ENCODE peak calls at places on chromosomes 6 and 20, in ten cellular contexts. C is psoas muscle, M is cardiac muscle cell, F is heart left ventricle, Y is stomach, T is left lung, Z is spleen, R is fibroblast of lung, H is mammary epithelial cell, S is right lobe of liver. U is an unnamed sample.

GRCh38 chr6:82362868-82363267 is 749 bp upstream of the TPBG start:
- DNase-seq in F (no peak), C (no peak), H (no peak), Z (no peak), M (no peak), R (peak), T (no peak), Y (no peak), S (no peak), U (no peak)

GRCh38 chr20:1826046-1826445 is 69.2 kb upstream of the SIRPA start:
- DNase-seq in C (no peak), Z (no peak), R (no peak), Y (no peak), S (no peak), F (no peak), T (no peak), M (no peak), H (peak), U (no peak)

GRCh38 chr20:32189691-32190607 is 17.6 kb downstream of the PLAGL2 start:
- DNase-seq in C (peak), R (peak), H (no peak), F (peak), Y (peak), Z (peak), S (peak), M (peak), T (peak), U (no peak)

GRCh38 chr6:158039571-158040050 is 57.9 kb downstream of the SYNJ2 start:
- DNase-seq in M (no peak), H (no peak), R (peak), C (peak), Z (peak), F (peak), T (no peak), Y (no peak), S (no peak), U (no peak)

GRCh38 chr20:35320396-35321126 is 28.3 kb upstream of the FAM83C start:
- DNase-seq in C (no peak), Y (no peak), Z (no peak), M (no peak), F (no peak), H (peak), R (peak), T (no peak), S (no peak), U (peak)

GRCh38 chr6:155329460-155330132 is 15.3 kb upstream of the TFB1M start:
- DNase-seq in Z (no peak), F (no peak), H (no peak), S (no peak), T (no peak), Y (no peak), R (no peak), C (no peak), M (no peak), U (no peak)

GRCh38 chr20:50427740-50428462 is 82.3 kb upstream of the PTPN1 start:
- DNase-seq in H (peak), Z (no peak), M (no peak), C (peak), T (no peak), F (no peak), Y (peak), R (peak), S (no peak), U (no peak)

GRCh38 chr20:23434521-23435313 is 4.8 kb upstream of the CSTL1 start:
- DNase-seq in C (no peak), S (no peak), F (no peak), Y (no peak), Z (peak), R (no peak), M (no peak), T (no peak), H (no peak), U (no peak)

GRCh38 chr6:19538086-19538485 is 299.1 kb upstream of the ID4 start:
- DNase-seq in Y (peak), H (peak), R (no peak), T (no peak), C (no peak), Z (no peak), M (no peak), S (no peak), F (no peak), U (no peak)

GRCh38 chr6:49898904-49899566 is 32.7 kb upstream of the CRISP1 start:
- DNase-seq in M (no peak), H (no peak), Z (no peak), C (no peak), S (no peak), T (no peak), F (no peak), R (no peak), Y (no peak), U (no peak)

GRCh38 chr20:51444472-51444871 is 98.0 kb downstream of the NFATC2 start:
- DNase-seq in Y (no peak), Z (peak), S (no peak), C (no peak), M (no peak), F (no peak), T (peak), H (no peak), R (no peak), U (no peak)

GRCh38 chr6:109473120-109473519 is 9.9 kb downstream of the ZBTB24 start:
- DNase-seq in M (no peak), R (no peak), F (no peak), C (no peak), S (no peak), Z (no peak), H (no peak), T (no peak), Y (no peak), U (no peak)

GRCh38 chr6:136429681-136430080 is 120.5 kb downstream of the MAP7 start:
- DNase-seq in S (no peak), H (no peak), F (no peak), Z (no peak), T (no peak), R (no peak), C (no peak), M (no peak), Y (no peak), U (no peak)

GRCh38 chr6:148076046-148076445 is 266.6 kb upstream of the SASH1 start:
- DNase-seq in H (no peak), C (no peak), S (no peak), F (no peak), R (no peak), Y (no peak), T (no peak), Z (no peak), M (no peak), U (no peak)

GRCh38 chr6:148074735-148075134 is 267.9 kb upstream of the SASH1 start:
- DNase-seq in Z (no peak), F (no peak), C (no peak), M (no peak), H (no peak), S (no peak), T (no peak), R (no peak), Y (no peak), U (no peak)

GRCh38 chr6:148074291-148074690 is 268.3 kb upstream of the SASH1 start:
- DNase-seq in C (no peak), S (no peak), Z (no peak), Y (no peak), H (no peak), R (no peak), T (no peak), F (no peak), M (no peak), U (no peak)

GRCh38 chr6:148080311-148080710 is 262.3 kb upstream of the SASH1 start:
- DNase-seq in T (no peak), F (no peak), R (no peak), H (no peak), Z (no peak), Y (no peak), S (no peak), C (no peak), M (no peak), U (no peak)

GRCh38 chr6:148075352-148075751 is 267.3 kb upstream of the SASH1 start:
- DNase-seq in S (no peak), Z (no peak), H (no peak), R (no peak), T (no peak), C (no peak), Y (no peak), M (no peak), F (no peak), U (no peak)
- H3K4me3 ChIP-seq in S (no peak), Z (no peak), H (no peak), R (no peak), T (no peak), C (no peak), Y (no peak), M (no peak), F (no peak), U (no peak)

GRCh38 chr6:145042559-145042958 is 692.8 kb downstream of the EPM2A start:
- DNase-seq in R (no peak), H (no peak), S (no peak), T (no peak), Y (no peak), F (no peak), Z (no peak), M (no peak), C (no peak), U (no peak)
- TF ChIP-seq CTCF in R (no peak), H (peak), S (no peak), T (no peak), Y (no peak), F (no peak), Z (no peak), M (peak), C (no peak), U (peak)

DNA sequence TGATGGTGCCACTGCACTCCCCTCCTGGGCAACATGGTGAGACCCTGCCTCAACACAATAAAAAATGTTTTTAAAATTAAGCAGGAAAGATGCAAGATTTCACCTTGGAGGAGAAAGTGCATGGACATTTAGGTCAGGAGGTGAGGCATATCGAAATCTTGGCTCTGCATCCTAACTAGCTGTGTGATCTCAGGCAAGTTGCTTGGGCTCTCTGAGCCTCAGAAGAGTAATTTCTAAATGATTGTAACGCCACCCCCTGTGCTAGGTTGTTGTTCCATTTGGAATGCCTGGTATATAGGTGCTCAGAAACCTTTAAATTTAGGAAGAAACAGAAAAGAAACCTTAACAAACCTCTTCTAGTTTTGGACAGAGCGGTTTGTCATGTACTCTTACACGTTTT is 35.9 kb upstream of the C20orf144 start:
- DNase-seq in Y (no peak), Z (no peak), T (no peak), H (no peak), R (no peak), S (no peak), C (no peak), M (no peak), F (no peak), U (no peak)
- H3K4me3 ChIP-seq in Y (no peak), Z (no peak), T (no peak), H (no peak), R (no peak), S (no peak), C (no peak), M (no peak), F (no peak), U (no peak)

GRCh38 chr6:11947569-11947968 is 64.5 kb upstream of the HIVEP1 start:
- DNase-seq in Z (no peak), R (no peak), S (no peak), M (no peak), Y (no peak), F (no peak), C (no peak), H (no peak), T (no peak), U (no peak)

GRCh38 chr6:11950109-11950508 is 62.0 kb upstream of the HIVEP1 start:
- DNase-seq in R (no peak), Y (no peak), S (no peak), T (no peak), F (no peak), M (no peak), H (no peak), Z (no peak), C (no peak), U (no peak)

GRCh38 chr6:11944111-11944510 is 68.0 kb upstream of the HIVEP1 start:
- DNase-seq in S (no peak), H (no peak), C (no peak), Y (no peak), Z (no peak), M (no peak), R (no peak), F (no peak), T (no peak), U (no peak)

GRCh38 chr6:11943060-11943459 is 69.1 kb upstream of the HIVEP1 start:
- DNase-seq in S (no peak), H (no peak), M (no peak), R (no peak), Y (no peak), C (no peak), Z (no peak), T (no peak), F (no peak), U (no peak)

DNA sequence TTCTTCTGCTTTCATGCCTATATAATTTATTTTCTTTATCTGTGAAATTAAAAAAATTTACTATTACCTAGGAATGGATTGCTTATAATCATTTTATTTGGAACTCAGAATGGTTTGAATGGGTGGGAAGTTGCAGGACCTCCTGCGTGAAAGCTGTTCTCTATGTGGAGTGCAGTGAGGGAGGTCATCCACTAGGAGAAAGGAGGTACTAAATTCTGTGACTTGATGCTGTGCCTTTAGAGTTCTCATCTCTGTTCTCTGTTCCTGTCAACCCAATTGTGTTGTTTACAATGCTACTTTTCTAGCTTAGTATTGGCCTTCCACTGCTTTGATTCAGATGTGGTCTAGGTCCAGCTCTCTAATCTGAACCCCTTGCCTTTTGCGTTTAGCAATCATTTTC is 65.0 kb upstream of the HIVEP1 start:
- DNase-seq in H (no peak), F (no peak), Y (no peak), S (no peak), Z (no peak), R (no peak), T (no peak), M (no peak), C (no peak), U (no peak)
- TF ChIP-seq CTCF in H (peak), F (no peak), Y (no peak), S (no peak), Z (no peak), R (no peak), T (no peak), M (no peak), C (no peak), U (no peak)

DNA sequence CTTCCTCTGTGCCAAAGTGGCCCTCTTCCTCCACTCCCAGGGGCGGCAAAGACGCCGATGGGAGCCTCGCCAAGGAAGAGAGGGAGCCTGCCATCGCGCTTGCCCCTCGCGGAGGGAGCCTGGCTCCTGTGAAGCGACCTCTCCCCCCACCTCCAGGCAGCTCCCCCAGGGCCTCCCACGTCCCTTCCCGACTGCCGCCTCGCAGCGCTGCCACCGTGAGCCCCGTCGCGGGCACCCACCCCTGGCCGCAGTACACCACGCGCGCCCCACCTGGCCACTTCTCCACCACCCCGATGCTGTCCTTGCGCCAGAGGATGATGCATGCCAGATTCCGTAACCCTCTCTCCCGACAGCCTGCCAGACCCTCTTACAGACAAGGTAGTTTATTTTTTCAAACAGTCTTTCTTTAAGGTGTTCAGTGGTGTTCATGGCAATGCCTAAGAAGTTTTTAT is 64.9 kb downstream of the FNDC1 start:
- DNase-seq in Z (no peak), Y (no peak), M (no peak), F (no peak), H (no peak), C (no peak), R (no peak), T (no peak), S (no peak), U (no peak)
- H3K4me3 ChIP-seq in Z (no peak), Y (peak), M (no peak), F (no peak), H (no peak), C (peak), R (no peak), T (no peak), S (peak), U (no peak)

GRCh38 chr6:31713991-31714684 is 1.0 kb upstream of the LY6G6D start:
- DNase-seq in C (no peak), Z (no peak), R (no peak), T (no peak), H (no peak), F (no peak), S (no peak), M (no peak), Y (no peak), U (no peak)

GRCh38 chr6:31710490-31711219 is 4.0 kb downstream of the LY6G6F start:
- DNase-seq in R (no peak), Z (no peak), Y (no peak), T (no peak), C (no peak), F (no peak), M (no peak), S (no peak), H (no peak), U (no peak)

GRCh38 chr6:31711233-31711632 is 3.9 kb upstream of the LY6G6D start:
- DNase-seq in Z (no peak), T (peak), Y (no peak), S (peak), C (no peak), R (no peak), H (no peak), M (no peak), F (no peak), U (no peak)

GRCh38 chr6:31713465-31713864 is 1.7 kb upstream of the LY6G6D start:
- DNase-seq in M (no peak), R (no peak), F (no peak), Z (no peak), S (no peak), C (no peak), H (no peak), Y (no peak), T (no peak), U (no peak)

GRCh38 chr6:31712296-31712695 is 2.9 kb upstream of the LY6G6D start:
- DNase-seq in M (no peak), R (no peak), H (no peak), Z (no peak), T (no peak), F (no peak), S (no peak), C (no peak), Y (no peak), U (no peak)
- TF ChIP-seq CTCF in M (no peak), R (no peak), H (peak), Z (no peak), T (no peak), F (peak), S (peak), C (no peak), Y (no peak), U (peak)

GRCh38 chr6:29722773-29723665 is at the start of gene HLA-F:
- DNase-seq in Z (peak), H (peak), S (peak), T (peak), R (peak), C (peak), F (peak), Y (peak), M (peak), U (no peak)
- H3K4me3 ChIP-seq in Z (peak), H (peak), S (peak), T (peak), R (peak), C (peak), F (peak), Y (peak), M (peak), U (peak)

GRCh38 chr6:29620629-29621028 is 12.4 kb downstream of the GABBR1 start:
- DNase-seq in C (no peak), M (no peak), F (no peak), Y (no peak), Z (no peak), R (no peak), T (no peak), S (no peak), H (no peak), U (no peak)

GRCh38 chr6:29619578-29619977 is 13.4 kb downstream of the GABBR1 start:
- DNase-seq in M (no peak), Y (no peak), R (no peak), T (no peak), Z (no peak), S (no peak), F (no peak), H (no peak), C (no peak), U (no peak)

GRCh38 chr6:29617782-29618557 is 15.0 kb downstream of the GABBR1 start:
- DNase-seq in T (no peak), S (no peak), F (no peak), M (no peak), Y (no peak), Z (no peak), C (no peak), H (no peak), R (no peak), U (no peak)
- TF ChIP-seq CTCF in T (no peak), S (no peak), F (no peak), M (peak), Y (no peak), Z (no peak), C (no peak), H (no peak), R (no peak), U (peak)

GRCh38 chr20:58513580-58514285 is 1.5 kb downstream of the APCDD1L start:
- DNase-seq in Z (no peak), C (no peak), S (no peak), H (no peak), F (no peak), Y (no peak), M (no peak), R (no peak), T (no peak), U (no peak)
- H3K4me3 ChIP-seq in Z (no peak), C (no peak), S (no peak), H (no peak), F (no peak), Y (peak), M (no peak), R (peak), T (no peak), U (peak)

GRCh38 chr6:166708466-166708865 is 81.4 kb upstream of the RPS6KA2 start:
- DNase-seq in Z (no peak), M (no peak), C (no peak), F (no peak), T (peak), Y (no peak), R (no peak), H (no peak), S (no peak), U (no peak)

GRCh38 chr6:166707045-166707444 is 80.0 kb upstream of the RPS6KA2 start:
- DNase-seq in H (no peak), T (peak), M (peak), C (peak), S (peak), Z (peak), Y (peak), F (peak), R (peak), U (no peak)

GRCh38 chr6:166710084-166710483 is 83.0 kb upstream of the RPS6KA2 start:
- DNase-seq in H (no peak), T (no peak), R (no peak), S (no peak), Y (no peak), M (no peak), F (no peak), Z (no peak), C (no peak), U (no peak)

GRCh38 chr6:166704171-166704570 is 77.1 kb upstream of the RPS6KA2 start:
- DNase-seq in C (no peak), Y (no peak), T (no peak), R (no peak), Z (no peak), H (no peak), F (no peak), S (no peak), M (no peak), U (no peak)

GRCh38 chr6:166705070-166705469 is 78.0 kb upstream of the RPS6KA2 start:
- DNase-seq in F (no peak), R (no peak), H (no peak), S (peak), Z (no peak), M (no peak), T (no peak), C (no peak), Y (no peak), U (no peak)
- TF ChIP-seq CTCF in F (no peak), R (no peak), H (no peak), S (no peak), Z (no peak), M (no peak), T (no peak), C (peak), Y (no peak), U (no peak)